ENCODE peak calls at places on chromosomes 16 and 17, in seven cellular contexts. Q is CD8-positive, alpha-beta memory T cell; F is tibial nerve; A is HFF-Myc; S is right atrium auricular region; Y is BJ; U is thoracic aorta. K is an unnamed sample.

GRCh38 chr17:9986754-9987382 is 81.8 kb upstream of the RCVRN start:
- DNase-seq in F (no peak), A (no peak), S (no peak), Y (no peak), Q (no peak), U (no peak), K (no peak)

GRCh38 chr16:87080571-87081167 is 236.5 kb downstream of the C16orf95 start:
- DNase-seq in F (no peak), Q (no peak), S (no peak), Y (no peak), A (no peak), U (no peak), K (no peak)

GRCh38 chr17:58417300-58418092 is at the start of gene RNF43:
- DNase-seq in Y (peak), F (peak), A (peak), S (peak), U (peak), Q (peak), K (peak)

GRCh38 chr17:39145143-39145542 is 6.3 kb downstream of the PLXDC1 start:
- DNase-seq in Q (no peak), U (no peak), Y (no peak), F (no peak), S (no peak), A (no peak), K (no peak)

GRCh38 chr17:76077582-76078110 is 1.3 kb upstream of the ZACN start:
- DNase-seq in Y (no peak), F (no peak), U (no peak), S (no peak), A (no peak), Q (no peak), K (no peak)

GRCh38 chr16:53922805-53923645 is 219.1 kb downstream of the FTO start:
- DNase-seq in F (no peak), U (no peak), Y (no peak), A (no peak), S (no peak), Q (no peak), K (no peak)

GRCh38 chr16:50861926-50862325 is 120.0 kb downstream of the CYLD start:
- DNase-seq in Y (no peak), F (no peak), Q (no peak), U (no peak), S (no peak), A (no peak), K (no peak)

GRCh38 chr16:61926766-61927165 is 109.5 kb downstream of the CDH8 start:
- DNase-seq in S (no peak), U (no peak), Y (no peak), F (no peak), Q (no peak), A (no peak), K (no peak)

GRCh38 chr17:31674305-31674704 is 184.7 kb downstream of the COPRS start:
- DNase-seq in Y (no peak), Q (no peak), A (peak), U (no peak), F (no peak), S (no peak), K (no peak)

GRCh38 chr17:80259642-80260535 is 763 bp upstream of the RNF213 start:
- DNase-seq in F (peak), Y (no peak), S (peak), U (no peak), Q (peak), A (no peak), K (no peak)

GRCh38 chr17:75785770-75786538 is 1.3 kb downstream of the UNK start:
- DNase-seq in Y (no peak), S (no peak), Q (peak), A (no peak), U (no peak), F (no peak), K (no peak)

GRCh38 chr17:50267074-50267841 is 7.0 kb upstream of the TMEM92 start:
- DNase-seq in Q (no peak), F (no peak), S (no peak), A (peak), Y (no peak), U (no peak), K (no peak)

GRCh38 chr17:59775786-59776350 is 68.4 kb downstream of the VMP1 start:
- DNase-seq in Y (no peak), S (no peak), A (no peak), F (no peak), U (no peak), Q (no peak), K (no peak)

GRCh38 chr16:70694088-70694487 is 8.2 kb upstream of the MTSS2 start:
- DNase-seq in U (no peak), Q (no peak), A (peak), Y (peak), S (no peak), F (no peak), K (peak)

GRCh38 chr17:19647697-19648474 is 665 bp upstream of the ALDH3A2 start:
- DNase-seq in Y (no peak), A (no peak), U (peak), Q (no peak), F (peak), S (peak), K (no peak)

GRCh38 chr17:3635474-3636153 is 436 bp downstream of the SHPK start:
- DNase-seq in Y (no peak), F (no peak), A (no peak), U (no peak), S (no peak), Q (no peak), K (no peak)

GRCh38 chr16:23518435-23518891 is 8.2 kb upstream of the GGA2 start:
- DNase-seq in S (no peak), F (no peak), A (no peak), U (no peak), Q (no peak), Y (no peak), K (no peak)

GRCh38 chr17:66715745-66716156 is 119.2 kb upstream of the CACNG5 start:
- DNase-seq in A (peak), F (no peak), Y (no peak), S (peak), U (no peak), Q (peak), K (no peak)

GRCh38 chr17:74268052-74268451 is 6.0 kb upstream of the DNAI2 start:
- DNase-seq in S (no peak), A (no peak), Y (no peak), Q (no peak), U (no peak), F (no peak), K (no peak)

GRCh38 chr16:78443780-78444422 is 344.4 kb downstream of the WWOX start:
- DNase-seq in Q (no peak), A (no peak), F (no peak), S (no peak), U (no peak), Y (no peak), K (no peak)

GRCh38 chr16:30445408-30446202 is at the start of gene SEPHS2:
- DNase-seq in Y (peak), U (peak), A (peak), S (peak), F (peak), Q (peak), K (peak)

GRCh38 chr16:4376126-4376819 is 4.6 kb downstream of the VASN start:
- DNase-seq in S (peak), Q (no peak), Y (no peak), A (no peak), U (peak), F (peak), K (no peak)

GRCh38 chr17:41544497-41544896 is 16.4 kb upstream of the KRT19 start:
- DNase-seq in A (no peak), Q (no peak), Y (no peak), U (no peak), S (no peak), F (no peak), K (no peak)

GRCh38 chr17:27038676-27039075 is 255.2 kb upstream of the WSB1 start:
- DNase-seq in Y (no peak), S (no peak), Q (no peak), A (no peak), F (no peak), U (no peak), K (no peak)

GRCh38 chr16:4123617-4124300 is 7.5 kb upstream of the ADCY9 start:
- DNase-seq in U (no peak), F (no peak), A (no peak), Q (no peak), Y (no peak), S (no peak), K (no peak)

GRCh38 chr17:19262650-19263620 is 25.8 kb downstream of the EPN2 start:
- DNase-seq in S (no peak), U (no peak), Y (no peak), F (no peak), A (no peak), Q (no peak), K (no peak)

DNA sequence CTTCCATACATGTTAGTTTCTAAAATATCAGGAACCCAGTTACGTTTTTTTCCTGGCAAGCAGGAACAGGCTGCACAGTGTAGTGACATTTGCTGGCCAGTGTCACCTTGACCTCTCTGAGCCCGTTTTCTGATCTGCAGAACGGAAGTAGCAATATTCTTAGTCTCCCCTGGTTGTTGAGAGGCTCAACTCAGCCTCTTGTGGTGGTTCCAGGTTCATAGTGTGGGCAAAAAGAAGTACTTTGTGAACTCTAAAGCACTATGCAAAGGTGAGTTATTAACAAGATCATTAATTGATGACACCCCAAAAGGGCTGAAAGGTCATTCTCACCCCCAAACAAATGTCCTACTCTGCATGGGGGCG is 15.7 kb downstream of the IGF2BP1 start:
- DNase-seq in S (no peak), F (no peak), Q (no peak), A (no peak), Y (no peak), U (no peak), K (no peak)
- H3K4me3 ChIP-seq in S (no peak), F (no peak), Q (no peak), A (no peak), Y (no peak), U (no peak), K (no peak)

GRCh38 chr17:82315703-82316358 is 1.6 kb downstream of the CD7 start:
- DNase-seq in Q (peak), A (no peak), F (no peak), S (no peak), U (no peak), Y (no peak), K (no peak)
- H3K4me3 ChIP-seq in Q (peak), A (no peak), F (peak), S (peak), U (peak), Y (no peak), K (no peak)

GRCh38 chr17:35086931-35087573 is 23.5 kb upstream of the RFFL start:
- DNase-seq in Y (no peak), S (no peak), A (no peak), F (no peak), U (no peak), Q (no peak), K (no peak)

GRCh38 chr17:35088647-35088910 is 25.1 kb upstream of the RFFL start:
- DNase-seq in S (no peak), U (no peak), A (no peak), Q (no peak), Y (no peak), F (no peak), K (no peak)

GRCh38 chr17:35088911-35089845 is 25.7 kb upstream of the RFFL start:
- DNase-seq in Y (no peak), F (peak), Q (peak), U (peak), A (no peak), S (peak), K (no peak)

GRCh38 chr17:35087731-35088646 is 24.5 kb upstream of the RFFL start:
- DNase-seq in Q (peak), F (no peak), U (no peak), S (peak), Y (no peak), A (no peak), K (no peak)

GRCh38 chr17:35089846-35090193 is 26.3 kb upstream of the RFFL start:
- DNase-seq in Y (no peak), U (no peak), A (no peak), S (no peak), F (no peak), Q (no peak), K (no peak)
- H3K4me3 ChIP-seq in Y (no peak), U (peak), A (peak), S (peak), F (peak), Q (peak), K (peak)

DNA sequence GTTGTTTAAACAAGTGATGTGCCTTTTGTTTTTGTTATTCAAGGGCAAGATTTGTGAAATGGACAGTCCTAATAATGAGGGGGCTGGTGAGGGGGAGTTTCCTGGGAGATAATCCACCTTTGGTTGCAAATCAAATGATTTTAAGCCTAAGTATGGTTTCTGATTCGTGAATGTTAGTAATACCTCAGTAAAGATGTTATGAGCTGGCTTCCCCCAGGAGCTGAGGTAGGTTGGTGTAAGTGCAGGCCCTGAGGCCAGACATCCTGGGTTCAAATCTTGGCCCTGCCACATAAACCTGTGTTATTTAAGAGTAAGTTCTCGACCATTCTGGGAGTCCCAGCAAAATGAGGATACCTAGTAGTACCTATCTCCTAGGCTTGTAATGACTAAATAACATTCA is 1.5 kb downstream of the SNX29 start:
- DNase-seq in A (no peak), S (no peak), F (no peak), Q (no peak), U (no peak), Y (no peak), K (no peak)
- H3K4me3 ChIP-seq in A (peak), S (peak), F (no peak), Q (no peak), U (peak), Y (peak), K (peak)

GRCh38 chr17:48544356-48545021 is 420 bp downstream of the HOXB2 start:
- DNase-seq in A (no peak), Q (peak), Y (no peak), U (peak), F (peak), S (peak), K (no peak)
- H3K4me3 ChIP-seq in A (peak), Q (peak), Y (peak), U (peak), F (peak), S (peak), K (peak)

GRCh38 chr17:34663714-34664113 is 84.3 kb downstream of the TMEM132E start:
- DNase-seq in Y (no peak), A (no peak), Q (no peak), F (no peak), U (no peak), S (no peak), K (no peak)

GRCh38 chr17:34667656-34668055 is 88.3 kb downstream of the TMEM132E start:
- DNase-seq in Y (no peak), A (no peak), U (no peak), Q (no peak), F (no peak), S (no peak), K (no peak)

GRCh38 chr17:34665803-34666763 is 86.7 kb downstream of the TMEM132E start:
- DNase-seq in S (no peak), Q (no peak), F (no peak), Y (no peak), U (no peak), A (no peak), K (no peak)

GRCh38 chr17:34668206-34668605 is 88.8 kb downstream of the TMEM132E start:
- DNase-seq in Q (no peak), U (no peak), Y (no peak), A (no peak), S (no peak), F (no peak), K (no peak)

DNA sequence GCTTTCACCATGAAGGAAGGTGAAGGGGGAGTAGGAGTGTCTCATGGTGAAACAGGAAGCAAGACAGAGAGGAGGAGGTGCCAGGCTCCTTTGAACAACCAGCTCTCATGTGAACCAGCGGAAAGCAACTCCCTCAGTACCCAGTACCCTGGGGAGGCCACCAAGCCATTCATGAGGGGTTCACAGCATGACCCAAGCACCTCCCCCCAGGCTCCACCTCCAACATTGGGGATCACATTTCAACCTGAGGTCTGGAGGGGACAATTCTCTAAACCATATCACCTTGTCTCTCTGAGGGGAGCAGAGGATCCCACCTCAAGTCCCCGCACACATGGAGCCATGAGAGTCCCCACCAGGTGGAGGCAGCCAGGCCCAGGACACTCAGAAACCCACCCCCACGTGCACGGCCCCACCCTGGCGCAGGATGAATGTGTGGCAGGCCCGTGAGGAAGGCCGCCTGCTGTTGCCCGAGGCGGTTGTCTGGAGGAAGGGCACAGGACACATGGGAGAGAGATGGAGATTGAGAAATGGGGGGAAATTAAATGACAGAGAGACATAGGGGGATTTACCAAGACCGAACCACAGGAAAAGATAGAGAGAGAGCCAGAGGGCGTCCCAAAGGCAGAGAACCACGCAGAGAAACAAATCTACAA is 85.9 kb downstream of the TMEM132E start:
- DNase-seq in Q (no peak), A (no peak), F (no peak), U (no peak), S (no peak), Y (no peak), K (no peak)
- H3K4me3 ChIP-seq in Q (no peak), A (no peak), F (no peak), U (no peak), S (no peak), Y (no peak), K (no peak)

GRCh38 chr16:65071371-65072311 is 50.2 kb downstream of the CDH11 start:
- DNase-seq in A (no peak), F (peak), Y (no peak), S (peak), Q (no peak), U (peak), K (no peak)
- H3K4me3 ChIP-seq in A (no peak), F (no peak), Y (no peak), S (peak), Q (no peak), U (peak), K (no peak)

GRCh38 chr17:82865274-82865673 is 25.5 kb upstream of the ZNF750 start:
- DNase-seq in S (no peak), A (no peak), Y (no peak), F (no peak), Q (no peak), U (no peak), K (no peak)

GRCh38 chr17:82863646-82863940 is 23.8 kb upstream of the ZNF750 start:
- DNase-seq in S (no peak), A (no peak), F (no peak), Y (no peak), U (no peak), Q (no peak), K (no peak)

GRCh38 chr17:82865996-82866395 is 26.2 kb upstream of the ZNF750 start:
- DNase-seq in A (no peak), Y (no peak), U (no peak), F (no peak), Q (no peak), S (no peak), K (no peak)

GRCh38 chr17:82863941-82864720 is 24.3 kb upstream of the ZNF750 start:
- DNase-seq in S (no peak), U (no peak), Y (peak), F (no peak), Q (peak), A (peak), K (no peak)

DNA sequence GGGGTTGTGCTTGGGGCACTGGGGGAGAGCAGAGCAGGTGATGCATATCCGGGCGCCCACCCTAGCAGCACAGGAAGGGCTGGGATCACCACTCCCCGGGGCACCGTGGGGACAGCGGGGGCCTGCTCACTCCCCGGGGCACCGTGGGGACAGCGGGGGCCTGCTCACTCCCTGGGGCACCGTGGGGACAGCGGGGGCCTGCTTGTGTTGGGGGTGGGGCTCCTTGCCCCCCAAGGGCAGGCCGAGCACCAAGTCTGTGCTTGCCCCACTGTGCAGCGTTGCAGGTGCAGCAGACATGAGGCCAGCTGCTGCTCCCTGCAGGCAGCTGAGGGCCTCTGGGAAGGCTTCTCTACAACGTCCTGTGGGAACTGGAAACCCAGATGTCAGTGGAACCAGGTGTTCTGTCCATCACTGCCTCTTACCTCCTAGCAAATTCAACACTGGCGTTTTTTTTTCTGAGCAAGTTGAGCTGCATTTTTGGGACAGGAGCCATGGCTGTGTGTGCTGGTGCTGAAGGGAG is 25.0 kb upstream of the ZNF750 start:
- DNase-seq in Q (no peak), S (no peak), U (no peak), F (no peak), Y (no peak), A (no peak), K (no peak)
- H3K4me3 ChIP-seq in Q (peak), S (no peak), U (no peak), F (no peak), Y (no peak), A (no peak), K (no peak)

GRCh38 chr16:73166972-73167550 is 119.1 kb upstream of the ZFHX3 start:
- DNase-seq in F (no peak), U (no peak), S (no peak), A (peak), Q (no peak), Y (no peak), K (no peak)
- H3K4me3 ChIP-seq in F (peak), U (peak), S (peak), A (no peak), Q (no peak), Y (no peak), K (no peak)

K was measured in Panc1.